ENCODE peak calls at places on chromosomes 7 and 10, in four cellular contexts. I, N, G and X are unnamed samples.

GRCh38 chr7:25093268-25093802 is 31.7 kb downstream of the CYCS start:
- DNase-seq in G (peak), N (peak), I (peak), X (peak)

GRCh38 chr7:90232440-90232839 is 12.5 kb upstream of the CFAP69 start:
- DNase-seq in I (no peak), N (no peak), G (no peak), X (no peak)

GRCh38 chr7:50962962-50963374 is 180.3 kb upstream of the GRB10 start:
- DNase-seq in I (no peak), G (no peak), N (peak), X (peak)

GRCh38 chr7:125651823-125652528 is 722.4 kb upstream of the POT1 start:
- DNase-seq in N (no peak), G (peak), I (no peak), X (no peak)

GRCh38 chr10:48798486-48799254 is 114.0 kb downstream of the WDFY4 start:
- DNase-seq in I (no peak), G (no peak), N (no peak), X (peak)

GRCh38 chr7:74007260-74007567 is 20.8 kb upstream of the ELN start:
- DNase-seq in N (no peak), I (no peak), G (no peak), X (no peak)

GRCh38 chr10:29386347-29386999 is 97.6 kb downstream of the LYZL1 start:
- DNase-seq in I (peak), G (peak), N (peak), X (peak)

GRCh38 chr10:34102237-34102673 is 712.8 kb downstream of the PARD3 start:
- DNase-seq in G (no peak), N (peak), I (no peak), X (peak)

GRCh38 chr10:12476661-12477060 is 127.3 kb downstream of the CAMK1D start:
- DNase-seq in N (no peak), I (no peak), G (no peak), X (no peak)

GRCh38 chr10:103890194-103890658 is 27.8 kb downstream of the STN1 start:
- DNase-seq in G (no peak), I (no peak), N (peak), X (peak)

GRCh38 chr7:104790440-104790839 is 223.6 kb upstream of the KMT2E start:
- DNase-seq in G (no peak), N (no peak), I (no peak), X (peak)

GRCh38 chr7:36546331-36546730 is 156.7 kb downstream of the ANLN start:
- DNase-seq in G (no peak), I (no peak), N (no peak), X (no peak)

GRCh38 chr7:73599916-73600315 is 21.5 kb upstream of the TBL2 start:
- DNase-seq in G (no peak), N (no peak), I (no peak), X (no peak)

GRCh38 chr10:22713853-22714523 is 390 bp downstream of the PIP4K2A start:
- DNase-seq in I (peak), N (peak), G (peak), X (peak)

GRCh38 chr10:103745264-103746247 is 109.8 kb downstream of the SH3PXD2A start:
- DNase-seq in G (no peak), I (no peak), N (no peak), X (peak)

GRCh38 chr10:29243061-29243460 is 45.8 kb upstream of the LYZL1 start:
- DNase-seq in I (no peak), N (no peak), G (no peak), X (no peak)

GRCh38 chr7:98034044-98035035 is 44.3 kb upstream of the OCM2 start:
- DNase-seq in N (no peak), G (no peak), I (no peak), X (no peak)

GRCh38 chr7:2440608-2441245 is 35.5 kb downstream of the GRIFIN start:
- DNase-seq in I (no peak), G (no peak), N (no peak), X (no peak)